ENCODE peak calls at places on chromosomes 6 and 20, in five cellular contexts. One of them, this sample, is unnamed.
A peak's percentile ranks its signal among the peaks of the same experiment; 100 is the strongest.

GRCh38 chr6:15504581-15505350 is 158.1 kb downstream of the DTNBP1 start:
- DNase-seq in activated T-helper 9 cell treated with anti-CD3 and anti-CD28 coated beads, Interleukin-2, amount 50 U/mL, for 16 hours: no peak
- DNase-seq in stimulated activated CD8-positive, alpha-beta memory T cell treated with anti-CD3 and anti-CD28 coated beads, Interleukin-2, amount 100 ng/mL, for 48 hours: no peak
- DNase-seq in AG04449: peak; percentile 93
- DNase-seq in NCI-H1930: no peak
- DNase-seq in this sample: no peak

GRCh38 chr6:140311146-140311545 is 936.7 kb upstream of the CITED2 start:
- DNase-seq in activated T-helper 9 cell treated with anti-CD3 and anti-CD28 coated beads, Interleukin-2, amount 50 U/mL, for 16 hours: no peak
- DNase-seq in stimulated activated CD8-positive, alpha-beta memory T cell treated with anti-CD3 and anti-CD28 coated beads, Interleukin-2, amount 100 ng/mL, for 48 hours: no peak
- DNase-seq in AG04449: no peak
- DNase-seq in NCI-H1930: no peak
- DNase-seq in this sample: no peak

GRCh38 chr20:22576733-22577514 is 7.4 kb downstream of the FOXA2 start:
- DNase-seq in activated T-helper 9 cell treated with anti-CD3 and anti-CD28 coated beads, Interleukin-2, amount 50 U/mL, for 16 hours: no peak
- DNase-seq in stimulated activated CD8-positive, alpha-beta memory T cell treated with anti-CD3 and anti-CD28 coated beads, Interleukin-2, amount 100 ng/mL, for 48 hours: no peak
- DNase-seq in AG04449: no peak
- DNase-seq in NCI-H1930: no peak
- DNase-seq in this sample: no peak

GRCh38 chr6:19731286-19731685 is 105.9 kb upstream of the ID4 start:
- DNase-seq in activated T-helper 9 cell treated with anti-CD3 and anti-CD28 coated beads, Interleukin-2, amount 50 U/mL, for 16 hours: no peak
- DNase-seq in stimulated activated CD8-positive, alpha-beta memory T cell treated with anti-CD3 and anti-CD28 coated beads, Interleukin-2, amount 100 ng/mL, for 48 hours: no peak
- DNase-seq in AG04449: peak; percentile 89
- DNase-seq in NCI-H1930: no peak
- DNase-seq in this sample: no peak

GRCh38 chr6:1864496-1864895 is 254.8 kb downstream of the FOXC1 start:
- DNase-seq in activated T-helper 9 cell treated with anti-CD3 and anti-CD28 coated beads, Interleukin-2, amount 50 U/mL, for 16 hours: no peak
- DNase-seq in stimulated activated CD8-positive, alpha-beta memory T cell treated with anti-CD3 and anti-CD28 coated beads, Interleukin-2, amount 100 ng/mL, for 48 hours: no peak
- DNase-seq in AG04449: no peak
- DNase-seq in NCI-H1930: no peak
- DNase-seq in this sample: no peak

GRCh38 chr6:7922596-7922995 is 12.0 kb upstream of the TXNDC5 start:
- DNase-seq in activated T-helper 9 cell treated with anti-CD3 and anti-CD28 coated beads, Interleukin-2, amount 50 U/mL, for 16 hours: no peak
- DNase-seq in stimulated activated CD8-positive, alpha-beta memory T cell treated with anti-CD3 and anti-CD28 coated beads, Interleukin-2, amount 100 ng/mL, for 48 hours: no peak
- DNase-seq in AG04449: no peak
- DNase-seq in NCI-H1930: no peak
- DNase-seq in this sample: no peak

GRCh38 chr6:72938104-72938503 is 287.2 kb downstream of the KHDC1L start:
- DNase-seq in activated T-helper 9 cell treated with anti-CD3 and anti-CD28 coated beads, Interleukin-2, amount 50 U/mL, for 16 hours: no peak
- DNase-seq in stimulated activated CD8-positive, alpha-beta memory T cell treated with anti-CD3 and anti-CD28 coated beads, Interleukin-2, amount 100 ng/mL, for 48 hours: no peak
- DNase-seq in AG04449: no peak
- DNase-seq in NCI-H1930: no peak
- DNase-seq in this sample: no peak

GRCh38 chr6:37125779-37126553 is 44.0 kb upstream of the PIM1 start:
- DNase-seq in activated T-helper 9 cell treated with anti-CD3 and anti-CD28 coated beads, Interleukin-2, amount 50 U/mL, for 16 hours: no peak
- DNase-seq in stimulated activated CD8-positive, alpha-beta memory T cell treated with anti-CD3 and anti-CD28 coated beads, Interleukin-2, amount 100 ng/mL, for 48 hours: no peak
- DNase-seq in AG04449: no peak
- DNase-seq in NCI-H1930: no peak
- DNase-seq in this sample: no peak

GRCh38 chr6:16168858-16169257 is 40.0 kb downstream of the MYLIP start:
- DNase-seq in activated T-helper 9 cell treated with anti-CD3 and anti-CD28 coated beads, Interleukin-2, amount 50 U/mL, for 16 hours: no peak
- DNase-seq in stimulated activated CD8-positive, alpha-beta memory T cell treated with anti-CD3 and anti-CD28 coated beads, Interleukin-2, amount 100 ng/mL, for 48 hours: no peak
- DNase-seq in AG04449: no peak
- DNase-seq in NCI-H1930: peak; percentile 22
- DNase-seq in this sample: no peak

GRCh38 chr6:91669154-91669903 is 1082.5 kb upstream of the MAP3K7 start:
- DNase-seq in activated T-helper 9 cell treated with anti-CD3 and anti-CD28 coated beads, Interleukin-2, amount 50 U/mL, for 16 hours: no peak
- DNase-seq in stimulated activated CD8-positive, alpha-beta memory T cell treated with anti-CD3 and anti-CD28 coated beads, Interleukin-2, amount 100 ng/mL, for 48 hours: no peak
- DNase-seq in AG04449: no peak
- DNase-seq in NCI-H1930: no peak
- DNase-seq in this sample: no peak

GRCh38 chr6:90021701-90022100 is 127.4 kb downstream of the GJA10 start:
- DNase-seq in activated T-helper 9 cell treated with anti-CD3 and anti-CD28 coated beads, Interleukin-2, amount 50 U/mL, for 16 hours: no peak
- DNase-seq in stimulated activated CD8-positive, alpha-beta memory T cell treated with anti-CD3 and anti-CD28 coated beads, Interleukin-2, amount 100 ng/mL, for 48 hours: no peak
- DNase-seq in AG04449: no peak
- DNase-seq in NCI-H1930: no peak
- DNase-seq in this sample: no peak

GRCh38 chr6:63560806-63561672 is 11.2 kb upstream of the LOC128125822 start:
- DNase-seq in activated T-helper 9 cell treated with anti-CD3 and anti-CD28 coated beads, Interleukin-2, amount 50 U/mL, for 16 hours: no peak
- DNase-seq in stimulated activated CD8-positive, alpha-beta memory T cell treated with anti-CD3 and anti-CD28 coated beads, Interleukin-2, amount 100 ng/mL, for 48 hours: no peak
- DNase-seq in AG04449: no peak
- DNase-seq in NCI-H1930: no peak
- DNase-seq in this sample: no peak

GRCh38 chr20:35226775-35227681 is 538 bp downstream of the MMP24 start:
- DNase-seq in activated T-helper 9 cell treated with anti-CD3 and anti-CD28 coated beads, Interleukin-2, amount 50 U/mL, for 16 hours: peak; percentile 18
- DNase-seq in stimulated activated CD8-positive, alpha-beta memory T cell treated with anti-CD3 and anti-CD28 coated beads, Interleukin-2, amount 100 ng/mL, for 48 hours: peak; percentile 25
- DNase-seq in AG04449: no peak
- DNase-seq in NCI-H1930: peak; percentile 16
- DNase-seq in this sample: peak; percentile 58

GRCh38 chr20:52312131-52312729 is 120.7 kb upstream of the ZFP64 start:
- DNase-seq in activated T-helper 9 cell treated with anti-CD3 and anti-CD28 coated beads, Interleukin-2, amount 50 U/mL, for 16 hours: peak; percentile 11
- DNase-seq in stimulated activated CD8-positive, alpha-beta memory T cell treated with anti-CD3 and anti-CD28 coated beads, Interleukin-2, amount 100 ng/mL, for 48 hours: peak; percentile 11
- DNase-seq in AG04449: peak; percentile 7
- DNase-seq in NCI-H1930: peak; percentile 57
- DNase-seq in this sample: no peak

GRCh38 chr20:35145141-35145564 is 2.0 kb downstream of the EDEM2 start:
- DNase-seq in activated T-helper 9 cell treated with anti-CD3 and anti-CD28 coated beads, Interleukin-2, amount 50 U/mL, for 16 hours: no peak
- DNase-seq in stimulated activated CD8-positive, alpha-beta memory T cell treated with anti-CD3 and anti-CD28 coated beads, Interleukin-2, amount 100 ng/mL, for 48 hours: no peak
- DNase-seq in AG04449: peak; percentile 31
- DNase-seq in NCI-H1930: peak; percentile 40
- DNase-seq in this sample: no peak

GRCh38 chr6:133673056-133673455 is 215.9 kb upstream of the TCF21 start:
- DNase-seq in activated T-helper 9 cell treated with anti-CD3 and anti-CD28 coated beads, Interleukin-2, amount 50 U/mL, for 16 hours: no peak
- DNase-seq in stimulated activated CD8-positive, alpha-beta memory T cell treated with anti-CD3 and anti-CD28 coated beads, Interleukin-2, amount 100 ng/mL, for 48 hours: no peak
- DNase-seq in AG04449: no peak
- DNase-seq in NCI-H1930: no peak
- DNase-seq in this sample: no peak

GRCh38 chr6:9399916-9400315 is 964.6 kb upstream of the SLC35B3 start:
- DNase-seq in activated T-helper 9 cell treated with anti-CD3 and anti-CD28 coated beads, Interleukin-2, amount 50 U/mL, for 16 hours: no peak
- DNase-seq in stimulated activated CD8-positive, alpha-beta memory T cell treated with anti-CD3 and anti-CD28 coated beads, Interleukin-2, amount 100 ng/mL, for 48 hours: no peak
- DNase-seq in AG04449: no peak
- DNase-seq in NCI-H1930: no peak
- DNase-seq in this sample: no peak

GRCh38 chr6:36753671-36754485 is 56.3 kb downstream of the RAB44 start:
- DNase-seq in activated T-helper 9 cell treated with anti-CD3 and anti-CD28 coated beads, Interleukin-2, amount 50 U/mL, for 16 hours: no peak
- DNase-seq in stimulated activated CD8-positive, alpha-beta memory T cell treated with anti-CD3 and anti-CD28 coated beads, Interleukin-2, amount 100 ng/mL, for 48 hours: no peak
- DNase-seq in AG04449: no peak
- DNase-seq in NCI-H1930: no peak
- DNase-seq in this sample: no peak

GRCh38 chr20:24868396-24868927 is 80.6 kb upstream of the CST7 start:
- DNase-seq in activated T-helper 9 cell treated with anti-CD3 and anti-CD28 coated beads, Interleukin-2, amount 50 U/mL, for 16 hours: no peak
- DNase-seq in stimulated activated CD8-positive, alpha-beta memory T cell treated with anti-CD3 and anti-CD28 coated beads, Interleukin-2, amount 100 ng/mL, for 48 hours: no peak
- DNase-seq in AG04449: no peak
- DNase-seq in NCI-H1930: no peak
- DNase-seq in this sample: no peak

GRCh38 chr6:33577106-33577535 is 3.0 kb downstream of the BAK1 start:
- DNase-seq in activated T-helper 9 cell treated with anti-CD3 and anti-CD28 coated beads, Interleukin-2, amount 50 U/mL, for 16 hours: no peak
- DNase-seq in stimulated activated CD8-positive, alpha-beta memory T cell treated with anti-CD3 and anti-CD28 coated beads, Interleukin-2, amount 100 ng/mL, for 48 hours: no peak
- DNase-seq in AG04449: no peak
- DNase-seq in NCI-H1930: no peak
- DNase-seq in this sample: peak; percentile 81

GRCh38 chr20:62795023-62795761 is 1.1 kb upstream of the MRGBP start:
- DNase-seq in activated T-helper 9 cell treated with anti-CD3 and anti-CD28 coated beads, Interleukin-2, amount 50 U/mL, for 16 hours: peak; percentile 53
- DNase-seq in stimulated activated CD8-positive, alpha-beta memory T cell treated with anti-CD3 and anti-CD28 coated beads, Interleukin-2, amount 100 ng/mL, for 48 hours: peak; percentile 68
- DNase-seq in AG04449: no peak
- DNase-seq in NCI-H1930: peak; percentile 82
- DNase-seq in this sample: peak; percentile 67

GRCh38 chr6:155341130-155341828 is 27.0 kb upstream of the TFB1M start:
- DNase-seq in activated T-helper 9 cell treated with anti-CD3 and anti-CD28 coated beads, Interleukin-2, amount 50 U/mL, for 16 hours: no peak
- DNase-seq in stimulated activated CD8-positive, alpha-beta memory T cell treated with anti-CD3 and anti-CD28 coated beads, Interleukin-2, amount 100 ng/mL, for 48 hours: no peak
- DNase-seq in AG04449: no peak
- DNase-seq in NCI-H1930: no peak
- DNase-seq in this sample: no peak

GRCh38 chr6:106527979-106528378 is 101.3 kb downstream of the RTN4IP1 start:
- DNase-seq in activated T-helper 9 cell treated with anti-CD3 and anti-CD28 coated beads, Interleukin-2, amount 50 U/mL, for 16 hours: no peak
- DNase-seq in stimulated activated CD8-positive, alpha-beta memory T cell treated with anti-CD3 and anti-CD28 coated beads, Interleukin-2, amount 100 ng/mL, for 48 hours: no peak
- DNase-seq in AG04449: peak; percentile 95
- DNase-seq in NCI-H1930: no peak
- DNase-seq in this sample: no peak

GRCh38 chr20:50232651-50233324 is 42.2 kb downstream of the CEBPB start:
- DNase-seq in activated T-helper 9 cell treated with anti-CD3 and anti-CD28 coated beads, Interleukin-2, amount 50 U/mL, for 16 hours: no peak
- DNase-seq in stimulated activated CD8-positive, alpha-beta memory T cell treated with anti-CD3 and anti-CD28 coated beads, Interleukin-2, amount 100 ng/mL, for 48 hours: no peak
- DNase-seq in AG04449: no peak
- DNase-seq in NCI-H1930: no peak
- DNase-seq in this sample: no peak

GRCh38 chr6:82022614-82023102 is 224.9 kb downstream of the IBTK start:
- DNase-seq in activated T-helper 9 cell treated with anti-CD3 and anti-CD28 coated beads, Interleukin-2, amount 50 U/mL, for 16 hours: no peak
- DNase-seq in stimulated activated CD8-positive, alpha-beta memory T cell treated with anti-CD3 and anti-CD28 coated beads, Interleukin-2, amount 100 ng/mL, for 48 hours: no peak
- DNase-seq in AG04449: no peak
- DNase-seq in NCI-H1930: no peak
- DNase-seq in this sample: no peak

GRCh38 chr6:139967497-139967896 is 593.0 kb upstream of the CITED2 start:
- DNase-seq in activated T-helper 9 cell treated with anti-CD3 and anti-CD28 coated beads, Interleukin-2, amount 50 U/mL, for 16 hours: no peak
- DNase-seq in stimulated activated CD8-positive, alpha-beta memory T cell treated with anti-CD3 and anti-CD28 coated beads, Interleukin-2, amount 100 ng/mL, for 48 hours: no peak
- DNase-seq in AG04449: no peak
- DNase-seq in NCI-H1930: no peak
- DNase-seq in this sample: no peak

GRCh38 chr6:1842334-1842733 is 232.6 kb downstream of the FOXC1 start:
- DNase-seq in activated T-helper 9 cell treated with anti-CD3 and anti-CD28 coated beads, Interleukin-2, amount 50 U/mL, for 16 hours: no peak
- DNase-seq in stimulated activated CD8-positive, alpha-beta memory T cell treated with anti-CD3 and anti-CD28 coated beads, Interleukin-2, amount 100 ng/mL, for 48 hours: no peak
- DNase-seq in AG04449: no peak
- DNase-seq in NCI-H1930: no peak
- DNase-seq in this sample: no peak

GRCh38 chr6:138594749-138595148 is 95.5 kb upstream of the NHSL1 start:
- DNase-seq in activated T-helper 9 cell treated with anti-CD3 and anti-CD28 coated beads, Interleukin-2, amount 50 U/mL, for 16 hours: no peak
- DNase-seq in stimulated activated CD8-positive, alpha-beta memory T cell treated with anti-CD3 and anti-CD28 coated beads, Interleukin-2, amount 100 ng/mL, for 48 hours: no peak
- DNase-seq in AG04449: no peak
- DNase-seq in NCI-H1930: no peak
- DNase-seq in this sample: no peak

GRCh38 chr20:54013397-54013941 is 56.9 kb downstream of the BCAS1 start:
- DNase-seq in activated T-helper 9 cell treated with anti-CD3 and anti-CD28 coated beads, Interleukin-2, amount 50 U/mL, for 16 hours: no peak
- DNase-seq in stimulated activated CD8-positive, alpha-beta memory T cell treated with anti-CD3 and anti-CD28 coated beads, Interleukin-2, amount 100 ng/mL, for 48 hours: no peak
- DNase-seq in AG04449: no peak
- DNase-seq in NCI-H1930: no peak
- DNase-seq in this sample: no peak

GRCh38 chr6:28809947-28810654 is 113.7 kb downstream of the TRIM27 start:
- DNase-seq in activated T-helper 9 cell treated with anti-CD3 and anti-CD28 coated beads, Interleukin-2, amount 50 U/mL, for 16 hours: no peak
- DNase-seq in stimulated activated CD8-positive, alpha-beta memory T cell treated with anti-CD3 and anti-CD28 coated beads, Interleukin-2, amount 100 ng/mL, for 48 hours: no peak
- DNase-seq in AG04449: no peak
- DNase-seq in NCI-H1930: no peak
- DNase-seq in this sample: no peak

GRCh38 chr6:135014353-135014832 is 40.2 kb downstream of the HBS1L start:
- DNase-seq in activated T-helper 9 cell treated with anti-CD3 and anti-CD28 coated beads, Interleukin-2, amount 50 U/mL, for 16 hours: no peak
- DNase-seq in stimulated activated CD8-positive, alpha-beta memory T cell treated with anti-CD3 and anti-CD28 coated beads, Interleukin-2, amount 100 ng/mL, for 48 hours: no peak
- DNase-seq in AG04449: no peak
- DNase-seq in NCI-H1930: no peak
- DNase-seq in this sample: no peak

GRCh38 chr20:61249626-61250025 is 2.4 kb upstream of the CDH4 start:
- DNase-seq in activated T-helper 9 cell treated with anti-CD3 and anti-CD28 coated beads, Interleukin-2, amount 50 U/mL, for 16 hours: no peak
- DNase-seq in stimulated activated CD8-positive, alpha-beta memory T cell treated with anti-CD3 and anti-CD28 coated beads, Interleukin-2, amount 100 ng/mL, for 48 hours: no peak
- DNase-seq in AG04449: no peak
- DNase-seq in NCI-H1930: no peak
- DNase-seq in this sample: no peak

GRCh38 chr20:48259456-48259855 is 474.2 kb upstream of the SULF2 start:
- DNase-seq in activated T-helper 9 cell treated with anti-CD3 and anti-CD28 coated beads, Interleukin-2, amount 50 U/mL, for 16 hours: no peak
- DNase-seq in stimulated activated CD8-positive, alpha-beta memory T cell treated with anti-CD3 and anti-CD28 coated beads, Interleukin-2, amount 100 ng/mL, for 48 hours: no peak
- DNase-seq in AG04449: no peak
- DNase-seq in NCI-H1930: no peak
- DNase-seq in this sample: no peak

GRCh38 chr20:41344938-41345728 is 4.5 kb downstream of the LPIN3 start:
- DNase-seq in activated T-helper 9 cell treated with anti-CD3 and anti-CD28 coated beads, Interleukin-2, amount 50 U/mL, for 16 hours: no peak
- DNase-seq in stimulated activated CD8-positive, alpha-beta memory T cell treated with anti-CD3 and anti-CD28 coated beads, Interleukin-2, amount 100 ng/mL, for 48 hours: no peak
- DNase-seq in AG04449: no peak
- DNase-seq in NCI-H1930: no peak
- DNase-seq in this sample: no peak

GRCh38 chr20:60467078-60467477 is 508.9 kb downstream of the CDH26 start:
- DNase-seq in activated T-helper 9 cell treated with anti-CD3 and anti-CD28 coated beads, Interleukin-2, amount 50 U/mL, for 16 hours: no peak
- DNase-seq in stimulated activated CD8-positive, alpha-beta memory T cell treated with anti-CD3 and anti-CD28 coated beads, Interleukin-2, amount 100 ng/mL, for 48 hours: no peak
- DNase-seq in AG04449: no peak
- DNase-seq in NCI-H1930: no peak
- DNase-seq in this sample: no peak

GRCh38 chr6:105459049-105459448 is 56.2 kb upstream of the PREP start:
- DNase-seq in activated T-helper 9 cell treated with anti-CD3 and anti-CD28 coated beads, Interleukin-2, amount 50 U/mL, for 16 hours: no peak
- DNase-seq in stimulated activated CD8-positive, alpha-beta memory T cell treated with anti-CD3 and anti-CD28 coated beads, Interleukin-2, amount 100 ng/mL, for 48 hours: no peak
- DNase-seq in AG04449: no peak
- DNase-seq in NCI-H1930: no peak
- DNase-seq in this sample: no peak

This sample was measured in lower lobe of right lung.